ENCODE peak calls at places on chromosomes 6 and 20, in four cellular contexts. O is lung microvascular endothelial cell, Y is lower lobe of right lung, H is amniotic epithelial cell. B is an unnamed sample.

GRCh38 chr6:12034349-12034748 is 22.2 kb downstream of the HIVEP1 start:
- DNase-seq in O (no peak), H (no peak), Y (no peak), B (no peak)

GRCh38 chr6:56168601-56169000 is 78.8 kb downstream of the COL21A1 start:
- DNase-seq in H (peak; percentile 10), O (no peak), Y (no peak), B (no peak)

GRCh38 chr20:46746972-46747371 is 37.5 kb downstream of the SLC2A10 start:
- DNase-seq in O (no peak), H (no peak), Y (no peak), B (no peak)

GRCh38 chr20:44601801-44602204 is 19.4 kb downstream of the PKIG start:
- DNase-seq in Y (no peak), O (peak; percentile 95), H (peak; percentile 38), B (no peak)

GRCh38 chr6:129889580-129889979 is 28.5 kb upstream of the TMEM244 start:
- DNase-seq in H (peak; percentile 85), Y (no peak), O (peak; percentile 12), B (no peak)

GRCh38 chr20:57483287-57484050 is 41.5 kb downstream of the CTCFL start:
- DNase-seq in Y (no peak), H (no peak), O (no peak), B (no peak)

GRCh38 chr20:38169636-38170035 is 4.6 kb upstream of the TGM2 start:
- DNase-seq in Y (no peak), O (no peak), H (no peak), B (no peak)

GRCh38 chr6:81145506-81145905 is 607.0 kb downstream of the TENT5A start:
- DNase-seq in Y (no peak), H (peak; percentile 19), O (no peak), B (no peak)

GRCh38 chr6:160238234-160238633 is 20.4 kb downstream of the SLC22A2 start:
- DNase-seq in O (no peak), H (no peak), Y (no peak), B (no peak)

GRCh38 chr6:53361549-53362031 is 12.8 kb upstream of the ELOVL5 start:
- DNase-seq in H (peak; percentile 71), O (no peak), Y (peak; percentile 93), B (peak; percentile 24)

B was measured in mucosa of descending colon.